ENCODE peak calls at places on chromosomes 6 and 20, in four cellular contexts. One of them, this sample, is unnamed.

GRCh38 chr6:160462551-160463109 is 114.5 kb downstream of the SLC22A3 start:
- DNase-seq in CD8-positive, alpha-beta T cell: peak
- DNase-seq in CD4-positive, alpha-beta T cell: peak
- DNase-seq in lower lobe of right lung: no peak
- DNase-seq in this sample: no peak

GRCh38 chr6:53306819-53307347 is 41.9 kb downstream of the ELOVL5 start:
- DNase-seq in CD4-positive, alpha-beta T cell: no peak
- DNase-seq in CD8-positive, alpha-beta T cell: no peak
- DNase-seq in lower lobe of right lung: no peak
- DNase-seq in this sample: no peak

GRCh38 chr6:52454556-52454955 is 34.4 kb downstream of the EFHC1 start:
- DNase-seq in CD8-positive, alpha-beta T cell: no peak
- DNase-seq in lower lobe of right lung: no peak
- DNase-seq in CD4-positive, alpha-beta T cell: no peak
- DNase-seq in this sample: no peak

GRCh38 chr6:144151010-144151727 is 852 bp downstream of the STX11 start:
- DNase-seq in CD8-positive, alpha-beta T cell: peak
- DNase-seq in lower lobe of right lung: peak
- DNase-seq in CD4-positive, alpha-beta T cell: peak
- DNase-seq in this sample: no peak

GRCh38 chr6:117072134-117072533 is 193.2 kb upstream of the VGLL2 start:
- DNase-seq in lower lobe of right lung: no peak
- DNase-seq in CD4-positive, alpha-beta T cell: no peak
- DNase-seq in CD8-positive, alpha-beta T cell: no peak
- DNase-seq in this sample: no peak

GRCh38 chr20:8082025-8082424 is 50.0 kb upstream of the PLCB1 start:
- DNase-seq in CD4-positive, alpha-beta T cell: no peak
- DNase-seq in CD8-positive, alpha-beta T cell: no peak
- DNase-seq in lower lobe of right lung: no peak
- DNase-seq in this sample: no peak

GRCh38 chr6:154092336-154092962 is 53.4 kb downstream of the OPRM1 start:
- DNase-seq in CD8-positive, alpha-beta T cell: no peak
- DNase-seq in lower lobe of right lung: no peak
- DNase-seq in CD4-positive, alpha-beta T cell: no peak
- DNase-seq in this sample: no peak

GRCh38 chr20:53760025-53760441 is 166.4 kb upstream of the ZNF217 start:
- DNase-seq in lower lobe of right lung: no peak
- DNase-seq in CD4-positive, alpha-beta T cell: no peak
- DNase-seq in CD8-positive, alpha-beta T cell: no peak
- DNase-seq in this sample: no peak

GRCh38 chr6:9399916-9400315 is 964.6 kb upstream of the SLC35B3 start:
- DNase-seq in CD4-positive, alpha-beta T cell: no peak
- DNase-seq in lower lobe of right lung: no peak
- DNase-seq in CD8-positive, alpha-beta T cell: no peak
- DNase-seq in this sample: no peak

GRCh38 chr6:140276133-140276532 is 901.7 kb upstream of the CITED2 start:
- DNase-seq in lower lobe of right lung: no peak
- DNase-seq in CD8-positive, alpha-beta T cell: no peak
- DNase-seq in CD4-positive, alpha-beta T cell: no peak
- DNase-seq in this sample: no peak

GRCh38 chr6:157603314-157603940 is 219.6 kb upstream of the SNX9 start:
- DNase-seq in lower lobe of right lung: no peak
- DNase-seq in CD4-positive, alpha-beta T cell: no peak
- DNase-seq in CD8-positive, alpha-beta T cell: no peak
- DNase-seq in this sample: no peak

GRCh38 chr20:6558361-6558760 is 209.1 kb upstream of the BMP2 start:
- DNase-seq in CD8-positive, alpha-beta T cell: no peak
- DNase-seq in lower lobe of right lung: no peak
- DNase-seq in CD4-positive, alpha-beta T cell: no peak
- DNase-seq in this sample: no peak

GRCh38 chr6:105136433-105137350 is 43.1 kb downstream of the POPDC3 start:
- DNase-seq in lower lobe of right lung: peak
- DNase-seq in CD8-positive, alpha-beta T cell: no peak
- DNase-seq in CD4-positive, alpha-beta T cell: no peak
- DNase-seq in this sample: no peak

GRCh38 chr20:47320990-47321805 is 35.3 kb downstream of the ZMYND8 start:
- DNase-seq in lower lobe of right lung: no peak
- DNase-seq in CD8-positive, alpha-beta T cell: no peak
- DNase-seq in CD4-positive, alpha-beta T cell: no peak
- DNase-seq in this sample: no peak

GRCh38 chr20:58986968-58987517 is 6.0 kb downstream of the NELFCD start:
- DNase-seq in lower lobe of right lung: no peak
- DNase-seq in CD4-positive, alpha-beta T cell: no peak
- DNase-seq in CD8-positive, alpha-beta T cell: no peak
- DNase-seq in this sample: no peak

GRCh38 chr6:86030875-86031274 is 388.2 kb upstream of the SYNCRIP start:
- DNase-seq in CD4-positive, alpha-beta T cell: no peak
- DNase-seq in lower lobe of right lung: no peak
- DNase-seq in CD8-positive, alpha-beta T cell: no peak
- DNase-seq in this sample: no peak

GRCh38 chr20:48236485-48237055 is 451.3 kb upstream of the SULF2 start:
- DNase-seq in CD8-positive, alpha-beta T cell: no peak
- DNase-seq in lower lobe of right lung: no peak
- DNase-seq in CD4-positive, alpha-beta T cell: no peak
- DNase-seq in this sample: no peak

GRCh38 chr20:17756529-17756928 is 56.8 kb downstream of the BANF2 start:
- DNase-seq in lower lobe of right lung: no peak
- DNase-seq in CD8-positive, alpha-beta T cell: no peak
- DNase-seq in CD4-positive, alpha-beta T cell: no peak
- DNase-seq in this sample: no peak

GRCh38 chr6:108707328-108707976 is 140.8 kb upstream of the ARMC2 start:
- DNase-seq in CD8-positive, alpha-beta T cell: no peak
- DNase-seq in CD4-positive, alpha-beta T cell: no peak
- DNase-seq in lower lobe of right lung: no peak
- DNase-seq in this sample: no peak

GRCh38 chr6:4155848-4156466 is 20.6 kb upstream of the ECI2 start:
- DNase-seq in lower lobe of right lung: no peak
- DNase-seq in CD8-positive, alpha-beta T cell: peak
- DNase-seq in CD4-positive, alpha-beta T cell: peak
- DNase-seq in this sample: peak

GRCh38 chr6:11363881-11364576 is 131.6 kb upstream of the NEDD9 start:
- DNase-seq in CD4-positive, alpha-beta T cell: no peak
- DNase-seq in lower lobe of right lung: no peak
- DNase-seq in CD8-positive, alpha-beta T cell: no peak
- DNase-seq in this sample: no peak

GRCh38 chr6:138600726-138601125 is 101.4 kb upstream of the NHSL1 start:
- DNase-seq in CD8-positive, alpha-beta T cell: no peak
- DNase-seq in CD4-positive, alpha-beta T cell: no peak
- DNase-seq in lower lobe of right lung: no peak
- DNase-seq in this sample: no peak

GRCh38 chr6:111692327-111693164 is 86.9 kb upstream of the TRAF3IP2 start:
- DNase-seq in lower lobe of right lung: no peak
- DNase-seq in CD4-positive, alpha-beta T cell: no peak
- DNase-seq in CD8-positive, alpha-beta T cell: no peak
- DNase-seq in this sample: no peak

GRCh38 chr6:169252805-169253189 is 849 bp downstream of the THBS2 start:
- DNase-seq in CD4-positive, alpha-beta T cell: no peak
- DNase-seq in lower lobe of right lung: peak
- DNase-seq in CD8-positive, alpha-beta T cell: no peak
- DNase-seq in this sample: peak

GRCh38 chr6:37894585-37894984 is 75.1 kb downstream of the ZFAND3 start:
- DNase-seq in lower lobe of right lung: no peak
- DNase-seq in CD8-positive, alpha-beta T cell: no peak
- DNase-seq in CD4-positive, alpha-beta T cell: no peak
- DNase-seq in this sample: no peak

GRCh38 chr6:63689421-63689820 is 53.8 kb downstream of the PHF3 start:
- DNase-seq in CD8-positive, alpha-beta T cell: no peak
- DNase-seq in CD4-positive, alpha-beta T cell: no peak
- DNase-seq in lower lobe of right lung: no peak
- DNase-seq in this sample: no peak
- TF ChIP-seq CTCF in CD8-positive, alpha-beta T cell: no peak
- TF ChIP-seq CTCF in CD4-positive, alpha-beta T cell: no peak
- TF ChIP-seq CTCF in lower lobe of right lung: no peak
- TF ChIP-seq CTCF in this sample: no peak

GRCh38 chr20:57329608-57330221 is at the start of gene SPO11:
- DNase-seq in lower lobe of right lung: no peak
- DNase-seq in CD4-positive, alpha-beta T cell: no peak
- DNase-seq in CD8-positive, alpha-beta T cell: no peak
- DNase-seq in this sample: no peak
- TF ChIP-seq CTCF in lower lobe of right lung: no peak
- TF ChIP-seq CTCF in CD4-positive, alpha-beta T cell: no peak
- TF ChIP-seq CTCF in CD8-positive, alpha-beta T cell: no peak
- TF ChIP-seq CTCF in this sample: no peak

DNA sequence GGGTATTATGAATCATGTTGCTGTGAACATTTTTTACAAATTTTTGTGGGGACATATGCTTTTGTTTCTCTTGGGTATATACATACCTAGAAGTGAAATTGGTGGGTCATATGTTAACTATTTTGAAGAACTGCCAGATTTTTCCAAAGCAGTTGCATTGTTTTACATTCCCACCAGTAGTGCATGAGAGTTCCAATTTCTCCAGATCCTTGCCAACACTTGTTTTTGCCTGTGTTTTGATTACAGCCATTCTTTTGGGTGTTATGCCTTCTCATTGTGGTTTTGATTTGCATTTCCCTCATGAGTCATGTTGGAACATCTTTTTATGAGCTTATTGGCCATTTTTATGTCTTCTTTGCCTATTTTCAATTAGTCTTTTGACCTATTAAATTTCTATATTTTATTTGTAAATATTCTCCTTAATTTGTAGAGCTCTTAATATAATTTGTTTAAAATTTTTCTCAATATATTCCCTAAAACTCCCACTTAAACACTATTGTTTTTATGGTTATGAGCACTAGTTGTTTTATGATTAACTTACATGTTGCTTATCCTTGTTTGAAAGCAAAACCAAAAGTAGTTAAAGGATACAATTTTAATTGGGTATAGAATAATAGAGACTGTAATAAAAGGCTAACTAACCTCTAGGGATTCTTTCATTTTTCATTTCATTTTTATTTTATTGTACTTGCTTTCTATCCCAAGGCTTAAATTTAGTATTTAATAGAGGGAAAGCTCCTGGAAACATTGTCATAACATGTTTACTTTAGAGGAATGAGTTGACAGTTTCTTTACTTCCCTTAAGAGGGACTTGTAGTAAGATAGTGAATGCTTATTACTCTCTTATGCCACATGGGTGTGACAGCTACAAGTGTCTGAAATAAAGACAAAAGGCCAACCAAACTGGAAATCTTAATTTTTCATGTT is 5.5 kb downstream of the UBR2 start:
- DNase-seq in lower lobe of right lung: no peak
- DNase-seq in CD8-positive, alpha-beta T cell: no peak
- DNase-seq in CD4-positive, alpha-beta T cell: no peak
- DNase-seq in this sample: no peak
- TF ChIP-seq CTCF in lower lobe of right lung: no peak
- TF ChIP-seq CTCF in CD8-positive, alpha-beta T cell: no peak
- TF ChIP-seq CTCF in CD4-positive, alpha-beta T cell: no peak
- TF ChIP-seq CTCF in this sample: no peak

DNA sequence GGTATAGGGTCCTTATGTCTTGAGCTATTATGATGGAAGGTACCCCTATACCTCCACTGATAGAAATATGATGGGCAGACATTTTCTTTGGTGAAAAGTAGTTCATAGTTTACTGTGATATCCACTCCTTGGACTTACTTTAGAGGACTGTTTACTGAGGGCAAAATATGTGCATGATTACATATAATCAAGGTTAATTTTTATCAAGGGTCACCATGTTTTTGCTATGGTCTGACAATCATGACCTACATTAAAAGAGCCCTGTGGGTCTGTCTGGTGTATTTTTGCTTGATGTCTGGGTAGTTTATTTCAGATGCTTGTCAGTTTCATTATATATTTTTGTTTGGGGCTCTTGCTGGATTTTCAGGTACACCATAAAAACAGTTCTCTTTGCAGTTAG is 40.1 kb downstream of the CDKAL1 start:
- DNase-seq in CD4-positive, alpha-beta T cell: no peak
- DNase-seq in CD8-positive, alpha-beta T cell: no peak
- DNase-seq in lower lobe of right lung: no peak
- DNase-seq in this sample: no peak
- TF ChIP-seq CTCF in CD4-positive, alpha-beta T cell: no peak
- TF ChIP-seq CTCF in CD8-positive, alpha-beta T cell: no peak
- TF ChIP-seq CTCF in lower lobe of right lung: no peak
- TF ChIP-seq CTCF in this sample: no peak

This sample was measured in omental fat pad.